ENCODE peak calls at places on chromosomes 2 and 18, in five cellular contexts. H is lower lobe of right lung, N is brain microvascular endothelial cell, A is stomach, M is cardiac muscle cell. K is an unnamed sample.

GRCh38 chr2:235639387-235639786 is 145.5 kb downstream of the AGAP1 start:
- DNase-seq in H (no peak), N (peak), A (no peak), M (peak), K (peak)

GRCh38 chr2:26901326-26902183 is 53.6 kb downstream of the DPYSL5 start:
- DNase-seq in H (no peak), N (no peak), A (no peak), M (peak), K (no peak)

GRCh38 chr2:263774-264492 is at the start of gene SH3YL1:
- DNase-seq in H (peak), N (no peak), A (peak), M (peak), K (no peak)

GRCh38 chr18:5144629-5145028 is 52.4 kb downstream of the AKAIN1 start:
- DNase-seq in H (no peak), N (no peak), A (no peak), M (no peak), K (no peak)

GRCh38 chr2:221999702-222000101 is 299.1 kb downstream of the PAX3 start:
- DNase-seq in H (no peak), N (peak), A (no peak), M (no peak), K (peak)

GRCh38 chr2:175030380-175031271 is 25.4 kb upstream of the CHN1 start:
- DNase-seq in H (no peak), N (peak), A (no peak), M (peak), K (peak)

GRCh38 chr2:37561615-37562569 is 109.5 kb downstream of the CDC42EP3 start:
- DNase-seq in H (no peak), N (peak), A (no peak), M (peak), K (no peak)

GRCh38 chr2:138087761-138088602 is 123.7 kb downstream of the HNMT start:
- DNase-seq in H (no peak), N (no peak), A (no peak), M (no peak), K (no peak)

GRCh38 chr2:48946444-48947048 is 191.0 kb upstream of the LHCGR start:
- DNase-seq in H (no peak), N (peak), A (peak), M (peak), K (peak)

GRCh38 chr2:10891391-10891790 is 20.3 kb upstream of the KCNF1 start:
- DNase-seq in H (no peak), N (no peak), A (no peak), M (no peak), K (no peak)

GRCh38 chr18:3498705-3499451 is 48.9 kb downstream of the TGIF1 start:
- DNase-seq in H (peak), N (peak), A (peak), M (peak), K (no peak)

GRCh38 chr2:145916799-145917198 is 1396.9 kb upstream of the ZEB2 start:
- DNase-seq in H (no peak), N (no peak), A (no peak), M (no peak), K (no peak)

GRCh38 chr2:145914716-145915115 is 1394.8 kb upstream of the ZEB2 start:
- DNase-seq in H (no peak), N (no peak), A (no peak), M (no peak), K (no peak)

GRCh38 chr2:145918951-145919350 is 1399.0 kb upstream of the ZEB2 start:
- DNase-seq in H (no peak), N (no peak), A (no peak), M (no peak), K (no peak)

GRCh38 chr2:145919507-145919906 is 1399.6 kb upstream of the ZEB2 start:
- DNase-seq in H (no peak), N (no peak), A (no peak), M (peak), K (no peak)
- TF ChIP-seq CTCF in H (no peak), N (no peak), A (no peak), M (peak), K (no peak)

DNA sequence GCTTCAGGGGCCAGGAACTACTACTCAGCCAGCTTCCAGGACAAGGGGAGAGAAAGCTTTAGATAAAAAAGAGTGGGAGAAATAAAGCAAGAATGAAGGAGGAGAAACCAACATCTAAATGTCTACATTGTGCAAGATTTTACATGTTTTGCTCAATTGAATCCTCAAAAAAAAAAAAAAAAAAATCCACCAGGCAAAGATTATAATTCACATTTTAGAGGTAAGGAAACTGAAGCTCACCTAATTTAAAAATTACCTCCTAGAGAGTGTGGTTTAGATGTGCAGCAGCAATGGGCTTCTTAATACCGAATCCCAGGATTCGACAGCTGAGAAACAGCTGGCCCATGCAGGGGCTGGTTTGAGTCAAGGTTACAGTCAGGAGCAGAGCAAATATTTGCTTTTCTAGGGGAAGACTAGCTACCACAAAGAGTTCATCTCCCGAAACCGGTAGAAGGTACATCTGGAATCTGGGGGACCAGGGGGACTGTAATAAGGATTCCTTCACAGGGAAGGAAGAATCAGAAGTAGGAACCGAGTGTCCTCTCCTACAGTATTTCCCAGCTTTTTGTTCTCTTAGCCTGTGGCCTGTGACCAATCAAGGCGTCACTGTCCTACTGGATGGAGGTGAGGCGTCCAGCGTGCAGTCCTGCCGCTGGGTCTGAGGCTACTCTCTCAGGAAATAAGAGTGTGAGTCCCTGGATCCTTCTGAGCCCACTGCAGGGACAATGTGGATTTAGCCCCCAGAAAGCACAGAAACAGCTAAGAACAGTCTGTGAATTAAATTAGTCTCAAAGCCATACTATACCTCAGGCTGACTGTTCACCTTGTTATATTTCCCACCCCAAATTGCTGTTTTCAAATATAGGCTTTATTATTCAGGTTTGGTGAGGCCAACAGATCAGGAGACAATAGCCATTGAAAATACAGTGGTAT is 42.3 kb downstream of the IL1R2 start:
- DNase-seq in H (no peak), N (no peak), A (no peak), M (no peak), K (no peak)
- H3K4me3 ChIP-seq in H (no peak), N (no peak), A (no peak), M (no peak), K (no peak)

DNA sequence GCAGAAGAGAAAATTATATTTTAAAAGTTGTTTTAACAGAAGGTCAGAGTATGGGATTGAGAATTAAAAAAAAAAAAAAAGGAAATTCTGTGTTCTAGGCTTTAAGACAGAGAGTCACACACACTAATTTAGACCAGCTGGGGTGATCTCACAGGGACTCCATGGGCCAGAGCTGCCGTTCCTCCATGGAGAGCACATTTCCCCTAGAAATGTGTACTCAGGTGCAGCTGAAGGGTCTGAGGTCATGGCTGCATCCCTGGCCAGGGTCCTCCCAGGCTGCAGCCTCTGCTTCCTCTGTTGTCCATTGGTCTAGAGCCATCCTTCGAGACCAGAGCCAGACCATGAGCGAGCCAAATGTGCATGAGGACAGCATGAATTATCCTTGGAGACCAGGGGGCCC is 190.1 kb upstream of the TNP1 start:
- DNase-seq in H (no peak), N (no peak), A (no peak), M (no peak), K (no peak)
- TF ChIP-seq CTCF in H (no peak), N (no peak), A (no peak), M (no peak), K (no peak)

GRCh38 chr2:232501794-232502499 is 14.3 kb upstream of the ECEL1 start:
- DNase-seq in H (no peak), N (no peak), A (no peak), M (no peak), K (no peak)

GRCh38 chr2:232502513-232502900 is 14.9 kb upstream of the ECEL1 start:
- DNase-seq in H (no peak), N (no peak), A (no peak), M (no peak), K (no peak)

GRCh38 chr2:232503792-232504323 is 16.2 kb upstream of the ECEL1 start:
- DNase-seq in H (no peak), N (no peak), A (no peak), M (no peak), K (no peak)

GRCh38 chr2:232504438-232504837 is 15.8 kb upstream of the PRSS56 start:
- DNase-seq in H (no peak), N (no peak), A (no peak), M (no peak), K (no peak)

DNA sequence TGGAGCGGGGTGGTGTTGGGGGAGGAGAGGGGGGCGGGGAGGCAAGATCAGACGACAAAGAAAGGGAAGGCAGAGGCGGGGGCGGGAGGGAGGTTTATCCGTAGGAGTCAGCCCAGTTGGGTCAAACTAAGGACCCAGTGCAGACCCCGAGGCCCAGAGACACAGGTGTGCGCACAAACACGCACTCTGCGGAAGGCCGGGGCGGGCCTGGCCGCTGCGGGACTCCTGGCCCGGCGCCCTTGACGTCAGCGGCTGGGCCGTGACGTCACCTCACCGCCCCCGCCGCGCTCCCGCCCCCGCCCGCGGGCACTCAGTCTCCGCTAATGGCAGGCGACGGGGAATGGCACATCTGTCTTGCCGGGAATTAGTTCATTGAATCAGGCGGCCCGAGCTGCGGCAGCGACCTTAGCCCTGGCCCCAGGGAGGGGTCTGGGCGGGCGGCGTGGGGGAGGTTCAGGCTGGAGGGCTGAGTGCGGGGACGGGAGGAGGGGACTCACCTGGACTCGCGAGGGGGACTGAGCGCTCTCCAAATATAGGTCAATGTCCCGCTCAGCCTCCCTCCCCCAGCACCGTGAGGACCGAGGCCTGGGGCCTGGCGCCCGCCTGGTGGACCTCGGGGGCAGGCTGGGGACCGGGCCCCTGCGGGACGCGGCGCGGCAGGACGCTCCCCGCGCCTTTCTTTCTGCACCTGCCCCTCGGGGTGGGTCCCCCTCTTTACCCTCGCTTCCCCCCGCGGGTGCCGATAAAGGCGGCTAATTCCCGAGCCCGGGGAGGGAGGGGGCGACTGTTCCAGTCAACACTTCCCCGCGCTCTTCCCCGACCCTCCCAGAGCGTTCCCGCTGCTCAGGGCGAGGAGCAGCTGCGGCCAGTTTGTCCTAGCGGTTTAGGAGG is 15.5 kb upstream of the ECEL1 start:
- DNase-seq in H (no peak), N (peak), A (peak), M (peak), K (no peak)
- H3K4me3 ChIP-seq in H (peak), N (no peak), A (peak), M (peak), K (no peak)

GRCh38 chr2:192025607-192026006 is 169.1 kb downstream of the TMEFF2 start:
- DNase-seq in H (no peak), N (no peak), A (no peak), M (no peak), K (no peak)

GRCh38 chr2:192030289-192030688 is 164.4 kb downstream of the TMEFF2 start:
- DNase-seq in H (no peak), N (peak), A (no peak), M (peak), K (no peak)

GRCh38 chr2:192026716-192027109 is 168.0 kb downstream of the TMEFF2 start:
- DNase-seq in H (no peak), N (no peak), A (no peak), M (no peak), K (no peak)

GRCh38 chr2:192026064-192026715 is 168.5 kb downstream of the TMEFF2 start:
- DNase-seq in H (no peak), N (no peak), A (no peak), M (peak), K (no peak)

GRCh38 chr2:192029089-192029488 is 165.6 kb downstream of the TMEFF2 start:
- DNase-seq in H (no peak), N (peak), A (no peak), M (peak), K (peak)
- TF ChIP-seq CTCF in H (no peak), N (peak), A (no peak), M (no peak), K (peak)

GRCh38 chr2:228771719-228772254 is 499.3 kb downstream of the PID1 start:
- DNase-seq in H (no peak), N (no peak), A (no peak), M (no peak), K (no peak)

GRCh38 chr2:228767196-228767595 is 503.9 kb downstream of the PID1 start:
- DNase-seq in H (no peak), N (peak), A (no peak), M (peak), K (no peak)

GRCh38 chr2:228771306-228771705 is 499.8 kb downstream of the PID1 start:
- DNase-seq in H (no peak), N (no peak), A (no peak), M (no peak), K (no peak)

GRCh38 chr2:228763600-228763999 is 507.5 kb downstream of the PID1 start:
- DNase-seq in H (no peak), N (no peak), A (no peak), M (no peak), K (no peak)

DNA sequence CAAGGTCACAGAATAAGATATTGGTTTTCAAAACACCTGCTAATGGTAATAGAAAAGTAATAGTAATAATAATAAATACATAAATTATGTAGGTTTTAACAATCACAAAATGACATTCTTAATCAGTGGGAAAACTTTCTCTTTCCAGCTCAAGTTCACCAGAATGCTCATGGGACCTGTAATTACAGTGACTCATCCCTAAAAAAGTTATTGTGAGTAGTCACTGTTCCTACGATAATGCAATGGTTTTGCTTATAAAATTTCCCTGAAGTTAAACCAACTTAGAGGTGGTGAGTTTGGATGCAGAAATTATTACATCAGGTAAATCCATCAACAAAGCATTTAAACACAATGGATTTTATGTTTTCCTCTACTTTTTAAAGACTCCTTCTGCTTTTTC is 502.3 kb downstream of the PID1 start:
- DNase-seq in H (no peak), N (peak), A (no peak), M (peak), K (peak)
- H3K4me3 ChIP-seq in H (no peak), N (no peak), A (no peak), M (no peak), K (no peak)

DNA sequence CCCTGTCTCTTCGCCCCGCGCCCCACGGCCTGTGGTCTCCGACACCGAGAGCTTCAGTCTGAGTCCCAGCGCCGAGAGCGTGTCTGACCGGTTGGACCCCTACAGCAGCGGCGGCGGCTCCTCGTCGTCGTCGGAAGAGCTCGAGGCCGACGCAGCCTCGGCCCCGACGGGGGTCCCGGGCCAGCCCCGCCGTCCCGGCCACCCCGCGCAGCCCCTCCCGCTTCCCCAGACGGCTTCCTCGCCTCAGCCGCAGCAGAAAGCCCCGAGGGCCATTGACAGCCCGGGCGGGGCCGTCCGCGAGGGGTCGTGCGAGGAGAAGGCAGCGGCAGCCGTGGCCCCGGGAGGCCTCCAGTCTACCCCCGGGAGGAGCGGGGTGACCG is 1.3 kb downstream of the PHLPP1 start:
- DNase-seq in H (peak), N (peak), A (peak), M (peak), K (no peak)
- TF ChIP-seq CTCF in H (no peak), N (peak), A (no peak), M (peak), K (peak)

GRCh38 chr2:54570321-54570881 is 114.3 kb downstream of the SPTBN1 start:
- DNase-seq in H (no peak), N (no peak), A (no peak), M (no peak), K (no peak)

GRCh38 chr2:54572636-54573531 is 116.8 kb downstream of the SPTBN1 start:
- DNase-seq in H (no peak), N (peak), A (no peak), M (peak), K (no peak)

GRCh38 chr2:54572262-54572635 is 116.1 kb downstream of the SPTBN1 start:
- DNase-seq in H (no peak), N (peak), A (no peak), M (peak), K (no peak)

GRCh38 chr2:54569745-54570296 is 113.7 kb downstream of the SPTBN1 start:
- DNase-seq in H (no peak), N (no peak), A (peak), M (no peak), K (no peak)

DNA sequence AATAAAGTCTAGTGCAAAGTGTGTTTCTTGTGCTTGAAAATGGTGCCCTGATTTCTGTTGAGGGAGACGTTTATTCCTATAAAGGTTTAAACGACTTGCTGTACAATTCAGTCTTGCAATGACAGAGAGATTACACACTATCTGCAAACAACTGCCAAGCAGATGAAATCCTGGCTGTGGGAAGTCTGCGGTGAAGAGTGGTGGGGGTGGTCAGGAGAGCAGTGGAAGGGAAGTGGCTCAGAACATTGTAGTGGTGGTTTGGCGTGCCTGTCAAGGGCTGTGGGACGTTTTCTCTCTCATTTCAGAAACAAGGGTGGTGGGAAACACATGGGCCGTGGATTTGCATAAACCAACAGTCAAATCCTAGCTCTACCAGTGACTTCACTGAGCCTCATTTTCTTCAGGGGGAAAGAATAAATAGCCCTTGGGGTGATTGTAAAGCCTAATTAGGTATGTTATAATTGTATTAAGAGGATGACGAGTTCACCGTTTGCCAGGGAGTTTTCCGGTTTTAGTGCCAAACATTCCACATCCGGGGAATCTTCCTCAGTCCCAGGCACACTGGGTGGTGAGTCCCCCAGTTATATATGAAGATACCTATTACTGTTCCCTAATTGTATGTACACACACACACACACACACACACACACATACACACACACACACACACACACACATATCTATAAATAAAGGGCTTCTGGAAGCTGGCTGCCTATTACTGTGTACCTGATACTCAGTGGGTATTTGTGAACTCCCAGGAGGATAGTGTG is 115.0 kb downstream of the SPTBN1 start:
- DNase-seq in H (peak), N (peak), A (peak), M (peak), K (no peak)
- H3K4me3 ChIP-seq in H (no peak), N (peak), A (no peak), M (no peak), K (no peak)

K was measured in HFF-Myc.